ENCODE peak calls at places on chromosome 16, in ten cellular contexts. U is A549, F is HCT116, V is stomach, G is IMR-90, Y is ovary, L is Peyer's patch, W is endothelial cell of umbilical vein, S is right lobe of liver, J is GM12878. E is an unnamed sample.

GRCh38 chr16:12323007-12323699 is 346.6 kb downstream of the SNX29 start:
- DNase-seq in W (no peak), U (no peak), S (no peak), V (no peak), L (no peak), F (no peak), G (no peak), Y (no peak), J (peak), E (no peak)

GRCh38 chr16:56871172-56871593 is 6.2 kb downstream of the SLC12A3 start:
- DNase-seq in F (no peak), U (no peak), G (peak), S (no peak), L (no peak), Y (no peak), W (no peak), J (peak), V (peak), E (no peak)

GRCh38 chr16:11114366-11115164 is 141.4 kb downstream of the SOCS1 start:
- DNase-seq in G (no peak), U (no peak), L (no peak), F (no peak), W (no peak), S (no peak), Y (no peak), V (no peak), J (no peak), E (no peak)

GRCh38 chr16:10405386-10405939 is 19.6 kb downstream of the ATF7IP2 start:
- DNase-seq in S (no peak), W (peak), V (no peak), G (peak), J (no peak), L (no peak), U (no peak), Y (no peak), F (no peak), E (no peak)

GRCh38 chr16:4319454-4319853 is 3.6 kb downstream of the GLIS2 start:
- DNase-seq in J (no peak), L (no peak), S (no peak), F (no peak), V (peak), U (no peak), Y (peak), G (no peak), W (no peak), E (no peak)

GRCh38 chr16:15792563-15792971 is 64.3 kb downstream of the MYH11 start:
- DNase-seq in J (no peak), Y (no peak), F (no peak), L (no peak), V (no peak), S (no peak), U (no peak), W (no peak), G (no peak), E (no peak)

GRCh38 chr16:9366048-9366969 is 274.9 kb downstream of the HAPSTR1 start:
- DNase-seq in L (no peak), V (no peak), G (no peak), S (no peak), J (no peak), Y (no peak), F (no peak), W (no peak), U (no peak), E (no peak)

GRCh38 chr16:76222853-76223252 is 54.3 kb upstream of the CNTNAP4 start:
- DNase-seq in U (no peak), Y (no peak), W (no peak), L (no peak), V (no peak), J (no peak), S (no peak), G (no peak), F (no peak), E (no peak)

GRCh38 chr16:21167929-21168602 is 9.6 kb downstream of the LDAF1 start:
- DNase-seq in U (no peak), V (no peak), F (no peak), J (no peak), W (no peak), S (no peak), Y (no peak), L (no peak), G (no peak), E (no peak)

GRCh38 chr16:84319146-84319760 is 24.6 kb downstream of the WFDC1 start:
- DNase-seq in S (peak), V (no peak), G (no peak), L (no peak), W (no peak), F (no peak), J (no peak), U (no peak), Y (no peak), E (no peak)

GRCh38 chr16:17162560-17162959 is 308.2 kb downstream of the XYLT1 start:
- DNase-seq in G (no peak), U (no peak), S (no peak), W (no peak), Y (no peak), V (no peak), F (no peak), J (no peak), L (no peak), E (no peak)

GRCh38 chr16:8893426-8893825 is 11.3 kb downstream of the LITAFD start:
- DNase-seq in F (no peak), U (no peak), S (peak), G (no peak), L (peak), J (no peak), Y (no peak), W (no peak), V (no peak), E (peak)

GRCh38 chr16:87795336-87795735 is 29.6 kb upstream of the KLHDC4 start:
- DNase-seq in L (no peak), U (no peak), F (no peak), W (no peak), G (no peak), Y (no peak), V (no peak), S (no peak), J (no peak), E (no peak)

GRCh38 chr16:77277141-77277540 is 77.9 kb downstream of the SYCE1L start:
- DNase-seq in G (no peak), J (no peak), S (no peak), W (no peak), F (no peak), U (no peak), V (no peak), L (no peak), Y (no peak), E (no peak)

GRCh38 chr16:15041260-15042011 is 14.4 kb downstream of the NTAN1 start:
- DNase-seq in S (peak), U (no peak), G (peak), L (peak), V (peak), W (no peak), F (no peak), J (no peak), Y (peak), E (peak)

GRCh38 chr16:14289692-14290340 is 218.7 kb downstream of the MRTFB start:
- DNase-seq in S (no peak), Y (no peak), G (peak), J (no peak), U (peak), F (peak), L (no peak), W (no peak), V (peak), E (no peak)

GRCh38 chr16:81480856-81481821 is 36.5 kb downstream of the CMIP start:
- DNase-seq in G (peak), S (peak), Y (no peak), J (peak), V (peak), L (no peak), U (no peak), F (no peak), W (no peak), E (no peak)

GRCh38 chr16:71966932-71967331 is 33.3 kb downstream of the PKD1L3 start:
- DNase-seq in V (no peak), J (no peak), W (no peak), U (no peak), F (no peak), Y (no peak), S (no peak), G (no peak), L (no peak), E (no peak)

GRCh38 chr16:67154578-67155304 is 3.9 kb upstream of the B3GNT9 start:
- DNase-seq in G (no peak), F (no peak), J (no peak), Y (no peak), V (no peak), U (no peak), S (no peak), L (no peak), W (no peak), E (no peak)
- H3K4me3 ChIP-seq in G (no peak), F (no peak), J (peak), Y (no peak), V (no peak), U (no peak), S (no peak), L (peak), W (no peak), E (no peak)

GRCh38 chr16:88805340-88805715 is 1.7 kb downstream of the CDT1 start:
- DNase-seq in L (no peak), S (peak), F (no peak), W (no peak), J (no peak), U (no peak), G (no peak), V (no peak), Y (no peak), E (no peak)

GRCh38 chr16:88805887-88806393 is 2.4 kb downstream of the CDT1 start:
- DNase-seq in U (no peak), W (no peak), F (no peak), V (no peak), J (no peak), G (no peak), L (no peak), S (peak), Y (no peak), E (no peak)

GRCh38 chr16:88806491-88807111 is 3.0 kb downstream of the CDT1 start:
- DNase-seq in U (no peak), L (no peak), J (no peak), F (no peak), G (no peak), V (no peak), Y (no peak), S (peak), W (no peak), E (no peak)

GRCh38 chr16:88807626-88808453 is 3.9 kb downstream of the APRT start:
- DNase-seq in S (peak), W (no peak), Y (no peak), U (no peak), L (no peak), J (no peak), G (no peak), V (no peak), F (no peak), E (no peak)

GRCh38 chr16:88807142-88807625 is 3.6 kb downstream of the CDT1 start:
- DNase-seq in V (no peak), W (no peak), F (no peak), S (no peak), L (no peak), J (no peak), G (no peak), Y (no peak), U (no peak), E (no peak)
- TF ChIP-seq POLR2A in V (no peak), W (peak), F (no peak), S (no peak), L (no peak), J (peak), G (no peak), Y (no peak), U (no peak), E (no peak)

GRCh38 chr16:73750639-73751038 is 546.0 kb upstream of the PSMD7 start:
- DNase-seq in J (no peak), V (no peak), W (no peak), G (no peak), F (no peak), Y (no peak), L (no peak), S (no peak), U (no peak), E (no peak)

GRCh38 chr16:73753931-73754330 is 542.7 kb upstream of the PSMD7 start:
- DNase-seq in G (no peak), Y (no peak), W (no peak), S (no peak), L (no peak), F (no peak), U (no peak), J (no peak), V (no peak), E (no peak)
- H3K4me3 ChIP-seq in G (no peak), Y (no peak), W (no peak), S (no peak), L (no peak), F (no peak), U (no peak), J (no peak), V (no peak), E (no peak)

DNA sequence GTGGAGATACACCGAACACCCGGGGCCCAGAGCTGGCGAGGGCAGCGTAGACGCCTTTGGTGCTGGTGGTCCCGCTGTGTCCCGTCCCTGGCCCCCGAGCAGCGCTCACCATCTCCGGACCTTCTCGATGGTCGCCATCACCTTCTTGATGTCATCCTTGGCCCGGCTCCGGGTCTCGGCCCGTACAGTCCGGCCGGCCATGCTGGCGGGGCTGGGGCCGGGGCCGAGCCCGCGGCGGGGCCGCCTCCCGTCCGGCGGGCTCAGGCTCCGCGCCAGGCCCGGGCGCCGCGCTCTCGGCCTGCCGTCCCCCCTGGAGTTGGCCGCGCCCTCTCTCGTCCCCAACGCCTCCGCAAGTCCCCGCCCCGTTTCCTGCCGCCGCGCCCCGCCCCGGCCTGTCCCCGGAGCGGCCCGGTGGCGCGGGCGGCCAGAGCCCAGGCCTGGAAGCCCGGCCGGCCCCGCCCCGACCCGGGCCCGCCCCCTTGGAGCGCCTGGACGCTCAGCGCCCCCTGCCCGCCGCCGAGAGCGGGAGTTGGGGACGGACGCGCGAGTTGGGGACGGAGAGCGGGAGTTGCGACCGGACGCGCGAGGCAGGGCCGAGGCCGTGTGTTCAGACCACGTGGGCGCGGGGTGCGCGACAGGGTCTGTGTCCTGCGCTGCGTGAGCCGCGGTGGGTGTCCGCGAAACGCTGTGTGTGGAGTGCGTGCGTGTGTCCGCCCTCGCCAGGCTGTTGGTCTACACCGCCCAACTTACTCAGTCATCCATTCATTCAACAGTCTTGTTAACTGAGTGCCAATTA is at the start of gene BCL7C:
- DNase-seq in G (peak), V (peak), Y (peak), L (peak), W (peak), J (no peak), F (peak), S (peak), U (peak), E (peak)
- TF ChIP-seq POLR2A in G (peak), V (no peak), Y (peak), L (no peak), W (peak), J (peak), F (peak), S (peak), U (peak), E (no peak)

DNA sequence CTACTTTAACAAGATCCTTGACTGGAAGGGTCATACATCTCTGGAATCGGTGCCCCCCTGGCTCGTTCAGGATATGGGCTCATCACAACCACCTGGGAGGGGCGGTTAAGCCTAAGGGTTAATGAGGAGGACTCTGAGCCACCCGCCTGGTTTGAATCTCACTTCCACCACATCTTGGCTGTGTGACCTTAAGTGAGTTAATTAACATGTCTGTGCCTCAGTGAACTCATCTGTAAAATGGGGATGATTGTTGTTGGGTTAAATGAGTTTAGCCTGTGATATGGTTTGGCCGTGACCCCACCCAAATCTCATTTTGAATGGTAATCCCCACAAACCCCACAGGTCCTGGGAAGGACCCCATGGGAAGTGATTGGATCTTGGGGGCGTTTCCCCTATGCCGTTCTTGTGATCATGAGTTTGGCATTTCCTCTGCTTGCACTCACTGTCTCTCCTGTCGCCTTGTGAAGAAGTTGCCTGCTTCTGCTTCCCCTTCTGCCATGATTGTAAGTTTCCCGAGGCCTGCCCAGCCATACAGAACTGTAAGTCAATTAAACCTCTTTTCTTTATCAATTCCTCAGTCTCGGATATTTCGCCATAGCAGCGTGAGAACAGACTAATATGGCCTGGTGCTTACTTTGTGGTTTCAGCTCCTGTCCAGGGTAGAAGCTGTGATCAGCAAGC is 214.0 kb upstream of the CIBAR2 start:
- DNase-seq in G (peak), V (no peak), L (no peak), F (no peak), W (no peak), Y (no peak), U (no peak), S (no peak), J (no peak), E (no peak)
- H3K4me3 ChIP-seq in G (no peak), V (no peak), L (no peak), F (no peak), W (no peak), Y (no peak), U (no peak), S (no peak), J (no peak), E (no peak)

E was measured in lower leg skin.